ENCODE peak calls at places on chromosomes 6 and 20, in five cellular contexts. C is fibroblast of gingiva, S is progenitor cell of endocrine pancreas, Z is fibroblast of pulmonary artery, P is omental fat pad. B is an unnamed sample.

GRCh38 chr20:63499333-63499969 is 568 bp upstream of the EEF1A2 start:
- DNase-seq in C (no peak), S (peak; percentile 21), Z (no peak), P (no peak), B (no peak)

GRCh38 chr6:37794825-37795224 is 24.7 kb upstream of the ZFAND3 start:
- DNase-seq in C (peak; percentile 69), S (no peak), Z (no peak), P (no peak), B (no peak)

GRCh38 chr6:161048636-161049035 is 57.1 kb downstream of the MAP3K4 start:
- DNase-seq in C (peak; percentile 91), S (no peak), Z (peak; percentile 41), P (no peak), B (peak; percentile 88)

GRCh38 chr6:167904791-167905190 is 78.1 kb downstream of the AFDN start:
- DNase-seq in C (no peak), S (no peak), Z (no peak), P (no peak), B (no peak)

GRCh38 chr6:134531611-134532010 is 213.7 kb upstream of the SGK1 start:
- DNase-seq in C (no peak), S (no peak), Z (no peak), P (no peak), B (no peak)

GRCh38 chr20:46568570-46569129 is 18.2 kb upstream of the OCSTAMP start:
- DNase-seq in C (peak; percentile 66), S (no peak), Z (peak; percentile 89), P (peak; percentile 38), B (peak; percentile 52)

GRCh38 chr20:17666491-17666890 is 15.6 kb downstream of the RRBP1 start:
- DNase-seq in C (peak; percentile 51), S (no peak), Z (peak; percentile 71), P (no peak), B (no peak)

GRCh38 chr6:77466055-77467028 is 3.1 kb upstream of the HTR1B start:
- DNase-seq in C (peak; percentile 52), S (peak; percentile 46), Z (peak; percentile 78), P (no peak), B (no peak)

GRCh38 chr6:169643521-169643920 is 58.3 kb downstream of the WDR27 start:
- DNase-seq in C (no peak), S (no peak), Z (no peak), P (no peak), B (no peak)

GRCh38 chr6:90605749-90606344 is 19.0 kb upstream of the MAP3K7 start:
- DNase-seq in C (no peak), S (no peak), Z (no peak), P (no peak), B (no peak)

GRCh38 chr6:147106759-147107401 is 97.3 kb upstream of the STXBP5 start:
- DNase-seq in C (peak; percentile 40), S (no peak), Z (peak; percentile 69), P (no peak), B (no peak)

GRCh38 chr6:69164564-69165252 is 529.6 kb downstream of the ADGRB3 start:
- DNase-seq in C (no peak), S (no peak), Z (no peak), P (no peak), B (no peak)

GRCh38 chr6:156437084-156437879 is 339.9 kb upstream of the ARID1B start:
- DNase-seq in C (no peak), S (no peak), Z (no peak), P (no peak), B (no peak)

GRCh38 chr6:130303436-130303835 is 62.4 kb upstream of the TMEM200A start:
- DNase-seq in C (peak; percentile 71), S (no peak), Z (no peak), P (no peak), B (no peak)

GRCh38 chr6:149964243-149965190 is 774 bp downstream of the ULBP1 start:
- DNase-seq in C (peak; percentile 29), S (no peak), Z (peak; percentile 17), P (no peak), B (no peak)

GRCh38 chr20:4227085-4227821 is 211.9 kb upstream of the RNF24 start:
- DNase-seq in C (peak; percentile 62), S (no peak), Z (peak; percentile 57), P (no peak), B (no peak)

GRCh38 chr6:18360188-18360587 is 27.0 kb upstream of the RNF144B start:
- DNase-seq in C (no peak), S (no peak), Z (no peak), P (no peak), B (no peak)

GRCh38 chr6:139449611-139450000 is 75.2 kb upstream of the CITED2 start:
- DNase-seq in C (peak; percentile 32), S (no peak), Z (peak; percentile 71), P (no peak), B (no peak)

GRCh38 chr6:157845493-157846259 is 22.6 kb downstream of the SNX9 start:
- DNase-seq in C (no peak), S (no peak), Z (no peak), P (no peak), B (no peak)

GRCh38 chr20:54479138-54479906 is 3.9 kb downstream of the DOK5 start:
- DNase-seq in C (no peak), S (no peak), Z (no peak), P (no peak), B (no peak)

GRCh38 chr6:111874030-111874425 is 776 bp upstream of the FYN start:
- DNase-seq in C (no peak), S (no peak), Z (peak; percentile 33), P (no peak), B (no peak)

GRCh38 chr20:15834857-15835256 is 738.4 kb downstream of the KIF16B start:
- DNase-seq in C (no peak), S (no peak), Z (no peak), P (no peak), B (no peak)